ENCODE peak calls at places on chromosome 21, in seven cellular contexts. Y, P, F, A, O, U and L are unnamed samples.

GRCh38 chr21:26070822-26071425 is 99.6 kb downstream of the APP start:
- DNase-seq in Y (no peak), P (peak; percentile 67), F (no peak), A (no peak), O (peak; percentile 35), U (no peak), L (no peak)

GRCh38 chr21:45279446-45280177 is 8.1 kb downstream of the POFUT2 start:
- DNase-seq in Y (no peak), P (no peak), F (no peak), A (peak; percentile 41), O (no peak), U (peak; percentile 14), L (no peak)

GRCh38 chr21:45506836-45507522 is 35.3 kb downstream of the SLC19A1 start:
- DNase-seq in Y (no peak), P (no peak), F (no peak), A (peak; percentile 73), O (no peak), U (no peak), L (no peak)

GRCh38 chr21:43634618-43635017 is 24.7 kb downstream of the HSF2BP start:
- DNase-seq in Y (no peak), P (no peak), F (no peak), A (no peak), O (no peak), U (no peak), L (no peak)

GRCh38 chr21:37398697-37399096 is 32.1 kb downstream of the DYRK1A start:
- DNase-seq in Y (no peak), P (no peak), F (no peak), A (no peak), O (no peak), U (no peak), L (no peak)

GRCh38 chr21:25626752-25627151 is 12.3 kb upstream of the JAM2 start:
- DNase-seq in Y (no peak), P (no peak), F (no peak), A (no peak), O (no peak), U (no peak), L (no peak)

GRCh38 chr21:10272216-10272615 is 249.2 kb upstream of the TPTE start:
- DNase-seq in Y (no peak), P (no peak), F (no peak), A (no peak), O (no peak), U (no peak), L (no peak)

GRCh38 chr21:43970551-43970950 is 41.6 kb upstream of the TRAPPC10 start:
- DNase-seq in Y (no peak), P (no peak), F (no peak), A (no peak), O (no peak), U (no peak), L (no peak)

GRCh38 chr21:32702702-32703101 is 25.1 kb downstream of the SYNJ1 start:
- DNase-seq in Y (no peak), P (no peak), F (no peak), A (no peak), O (no peak), U (no peak), L (no peak)

GRCh38 chr21:46063227-46063626 is 34.7 kb upstream of the COL6A2 start:
- DNase-seq in Y (peak; percentile 56), P (no peak), F (no peak), A (no peak), O (no peak), U (no peak), L (no peak)

GRCh38 chr21:45202889-45203288 is 84.8 kb downstream of the POFUT2 start:
- DNase-seq in Y (no peak), P (no peak), F (no peak), A (no peak), O (no peak), U (no peak), L (no peak)

GRCh38 chr21:46127239-46128105 is 27.9 kb downstream of the FTCD start:
- DNase-seq in Y (no peak), P (no peak), F (no peak), A (peak; percentile 67), O (no peak), U (no peak), L (peak; percentile 38)

GRCh38 chr21:26194326-26194725 is 23.8 kb upstream of the APP start:
- DNase-seq in Y (no peak), P (no peak), F (no peak), A (no peak), O (no peak), U (no peak), L (no peak)

GRCh38 chr21:44267655-44268142 is 6.0 kb upstream of the DNMT3L start:
- DNase-seq in Y (peak; percentile 58), P (peak; percentile 68), F (no peak), A (peak; percentile 75), O (peak; percentile 32), U (no peak), L (no peak)

GRCh38 chr21:17391811-17392340 is 121.0 kb upstream of the CXADR start:
- DNase-seq in Y (no peak), P (no peak), F (no peak), A (no peak), O (no peak), U (no peak), L (no peak)

GRCh38 chr21:25689226-25689625 is 45.5 kb downstream of the ATP5PF start:
- DNase-seq in Y (no peak), P (no peak), F (no peak), A (no peak), O (no peak), U (no peak), L (no peak)

GRCh38 chr21:46517361-46517760 is 58.7 kb downstream of the DIP2A start:
- DNase-seq in Y (no peak), P (no peak), F (no peak), A (no peak), O (no peak), U (peak; percentile 33), L (no peak)

GRCh38 chr21:42568834-42569731 is 55.4 kb downstream of the SLC37A1 start:
- DNase-seq in Y (no peak), P (no peak), F (no peak), A (peak; percentile 59), O (peak; percentile 6), U (peak; percentile 28), L (no peak)

GRCh38 chr21:39082656-39083376 is 100.4 kb downstream of the PSMG1 start:
- DNase-seq in Y (peak; percentile 54), P (peak; percentile 55), F (no peak), A (no peak), O (peak; percentile 41), U (peak; percentile 60), L (no peak)

DNA sequence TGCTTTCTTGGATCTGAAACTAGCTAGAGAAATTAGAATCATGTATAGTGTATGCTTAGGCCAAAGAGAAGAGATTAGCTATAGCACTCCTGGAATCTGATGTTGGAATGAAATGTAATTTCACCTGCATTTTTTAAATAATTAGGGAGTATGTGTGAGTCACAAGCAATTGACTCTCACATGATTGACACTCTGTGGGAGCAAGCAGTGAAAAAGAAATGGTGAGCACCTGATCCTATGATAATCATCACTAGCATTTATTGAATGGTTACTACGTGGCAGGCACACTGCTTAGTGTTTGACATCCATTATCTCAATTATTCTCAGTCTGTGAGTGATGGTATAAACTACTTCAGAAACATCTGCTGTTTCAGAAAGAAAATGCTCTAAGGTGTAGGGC is 176.6 kb downstream of the NRIP1 start:
- DNase-seq in Y (no peak), P (no peak), F (no peak), A (no peak), O (no peak), U (no peak), L (no peak)
- TF ChIP-seq POLR2AphosphoS5 in Y (no peak), P (no peak), F (no peak), A (no peak), O (no peak), U (no peak), L (no peak)

GRCh38 chr21:28212056-28212455 is 780.6 kb downstream of the LTN1 start:
- DNase-seq in Y (no peak), P (no peak), F (no peak), A (no peak), O (no peak), U (no peak), L (no peak)
- TF ChIP-seq POLR2AphosphoS5 in Y (no peak), P (no peak), F (no peak), A (no peak), O (no peak), U (no peak), L (no peak)

GRCh38 chr21:35982717-35983116 is 77.6 kb downstream of the SETD4 start:
- DNase-seq in Y (no peak), P (no peak), F (no peak), A (no peak), O (no peak), U (no peak), L (no peak)

GRCh38 chr21:35987475-35987874 is 72.9 kb downstream of the SETD4 start:
- DNase-seq in Y (no peak), P (no peak), F (no peak), A (no peak), O (no peak), U (peak; percentile 63), L (no peak)

GRCh38 chr21:35988396-35989140 is 71.8 kb downstream of the SETD4 start:
- DNase-seq in Y (no peak), P (no peak), F (no peak), A (no peak), O (no peak), U (no peak), L (no peak)

GRCh38 chr21:35981514-35982070 is 78.7 kb downstream of the SETD4 start:
- DNase-seq in Y (no peak), P (no peak), F (no peak), A (no peak), O (no peak), U (no peak), L (no peak)

DNA sequence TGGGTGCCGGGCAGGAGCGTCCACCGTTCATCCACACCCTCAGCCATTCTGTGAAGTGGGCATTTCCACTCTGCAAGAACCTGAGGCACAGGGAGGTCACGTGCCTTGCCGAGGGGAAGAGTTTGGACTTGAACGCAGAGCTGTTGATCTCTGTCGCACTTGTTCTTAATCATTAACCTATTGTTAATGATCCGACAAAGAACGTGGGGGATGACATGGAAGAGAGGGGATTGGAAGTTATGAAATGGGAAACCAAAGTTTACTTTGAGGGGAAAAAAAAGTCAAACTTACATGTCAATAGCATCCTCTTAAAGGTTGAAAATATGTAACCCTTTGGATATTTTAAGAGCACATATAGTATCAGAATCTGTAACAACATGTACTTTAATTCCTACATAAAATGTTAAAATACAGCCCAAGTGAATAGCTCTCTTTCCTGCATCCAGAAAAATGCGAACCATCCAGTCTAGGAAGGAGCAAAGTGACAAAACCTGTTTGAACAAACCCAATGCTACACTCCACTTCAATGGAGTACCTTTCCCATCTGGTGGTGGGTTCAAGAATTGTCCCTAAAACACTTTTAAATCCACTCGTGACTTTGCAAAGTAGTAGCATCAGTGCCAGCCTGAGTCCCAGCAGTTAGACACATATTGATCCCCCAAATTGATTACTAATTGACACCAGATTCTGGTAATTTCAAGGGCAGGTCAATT is 75.5 kb downstream of the SETD4 start:
- DNase-seq in Y (no peak), P (peak; percentile 45), F (no peak), A (no peak), O (no peak), U (no peak), L (no peak)
- TF ChIP-seq POLR2AphosphoS5 in Y (no peak), P (no peak), F (no peak), A (no peak), O (no peak), U (no peak), L (no peak)

DNA sequence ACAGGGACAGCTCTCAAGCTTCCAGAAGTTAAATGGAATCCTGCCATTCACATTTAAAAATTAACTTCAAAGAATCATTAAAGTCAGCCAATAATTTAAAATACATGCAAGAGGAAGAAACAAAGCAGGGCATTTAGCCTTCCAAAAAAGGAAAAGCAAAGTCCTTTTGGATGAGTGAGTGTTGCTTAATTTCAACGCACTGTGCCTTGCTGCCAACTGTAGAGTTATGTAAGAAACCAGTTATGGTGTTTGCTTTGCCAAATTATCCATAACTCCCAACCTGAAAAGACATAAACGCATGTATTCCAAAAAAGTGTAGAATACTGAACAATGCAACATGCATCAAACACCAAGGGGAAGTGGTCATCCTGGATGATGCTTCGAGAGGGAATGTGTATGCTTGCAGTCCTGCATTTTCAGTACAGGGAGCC is 16.1 kb upstream of the KCNE1 start:
- DNase-seq in Y (no peak), P (no peak), F (no peak), A (no peak), O (no peak), U (no peak), L (no peak)
- TF ChIP-seq POLR2AphosphoS5 in Y (no peak), P (no peak), F (no peak), A (no peak), O (no peak), U (no peak), L (no peak)